ENCODE peak calls at places on chromosomes 12 and 14, in six cellular contexts. F is prostate gland, I is sigmoid colon, Q is HepG2, M is stomach, E is transverse colon. J is an unnamed sample.

GRCh38 chr12:87845995-87846483 is 183.2 kb downstream of the C12orf50 start:
- DNase-seq in F (no peak), I (no peak), Q (no peak), M (no peak), E (no peak), J (no peak)

GRCh38 chr14:34257505-34257904 is 204.5 kb downstream of the SPTSSA start:
- DNase-seq in F (no peak), I (no peak), Q (no peak), M (no peak), E (no peak), J (no peak)

GRCh38 chr14:32244404-32244803 is 41.3 kb upstream of the RNU6-8 start:
- DNase-seq in F (no peak), I (no peak), Q (peak), M (no peak), E (no peak), J (no peak)

GRCh38 chr14:41986726-41987125 is 380.1 kb downstream of the LRFN5 start:
- DNase-seq in F (no peak), I (no peak), Q (no peak), M (no peak), E (no peak), J (no peak)

GRCh38 chr12:74539261-74539660 is 1.6 kb downstream of the ATXN7L3B start:
- DNase-seq in F (no peak), I (no peak), Q (peak), M (no peak), E (no peak), J (no peak)

GRCh38 chr14:102849522-102850379 is 72.5 kb downstream of the TRAF3 start:
- DNase-seq in F (no peak), I (no peak), Q (no peak), M (peak), E (peak), J (no peak)

GRCh38 chr14:98935921-98936320 is 336.1 kb downstream of the BCL11B start:
- DNase-seq in F (no peak), I (peak), Q (no peak), M (no peak), E (no peak), J (peak)

GRCh38 chr12:52285851-52286530 is 5.3 kb downstream of the KRT81 start:
- DNase-seq in F (no peak), I (no peak), Q (no peak), M (peak), E (no peak), J (peak)

GRCh38 chr12:16609140-16609539 is 3.2 kb upstream of the LMO3 start:
- DNase-seq in F (no peak), I (no peak), Q (no peak), M (no peak), E (no peak), J (no peak)

GRCh38 chr14:70782361-70782760 is 27.0 kb downstream of the MAP3K9 start:
- DNase-seq in F (no peak), I (no peak), Q (no peak), M (no peak), E (no peak), J (no peak)

GRCh38 chr12:14723763-14724162 is 27.4 kb upstream of the GUCY2C start:
- DNase-seq in F (peak), I (peak), Q (peak), M (peak), E (peak), J (peak)

GRCh38 chr12:124007810-124008570 is 35.0 kb downstream of the ZNF664 start:
- DNase-seq in F (no peak), I (no peak), Q (no peak), M (no peak), E (no peak), J (no peak)
- TF ChIP-seq POLR2A in F (no peak), I (no peak), Q (no peak), M (no peak), E (no peak), J (no peak)

DNA sequence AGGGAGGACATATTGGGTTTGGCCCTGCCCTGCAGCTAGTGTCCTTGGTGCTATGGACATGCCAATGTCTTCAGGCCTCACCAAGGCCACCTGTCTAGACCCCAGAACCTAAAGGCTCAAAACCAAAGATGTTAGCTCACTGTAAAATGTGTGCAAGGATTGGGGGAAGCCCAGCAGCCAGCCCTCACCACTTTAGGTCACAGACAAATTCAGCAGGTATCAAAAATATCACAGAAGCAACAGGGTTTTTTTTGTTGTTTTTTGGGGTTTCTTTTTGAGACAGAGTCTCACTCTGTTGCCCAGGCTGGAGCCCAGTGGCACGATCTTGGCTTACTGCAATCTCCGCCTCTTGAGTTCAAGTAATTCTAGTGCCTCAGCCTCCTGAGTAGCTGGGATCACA is 29.0 kb upstream of the NINJ2 start:
- DNase-seq in F (no peak), I (no peak), Q (no peak), M (no peak), E (no peak), J (no peak)
- TF ChIP-seq CTCF in F (no peak), I (no peak), Q (no peak), M (no peak), E (no peak), J (no peak)

GRCh38 chr12:4700621-4701026 is 19.6 kb upstream of the GALNT8 start:
- DNase-seq in F (no peak), I (peak), Q (no peak), M (no peak), E (no peak), J (no peak)
- TF ChIP-seq POLR2AphosphoS5 in F (no peak), I (peak), Q (no peak), M (no peak), E (no peak), J (no peak)

DNA sequence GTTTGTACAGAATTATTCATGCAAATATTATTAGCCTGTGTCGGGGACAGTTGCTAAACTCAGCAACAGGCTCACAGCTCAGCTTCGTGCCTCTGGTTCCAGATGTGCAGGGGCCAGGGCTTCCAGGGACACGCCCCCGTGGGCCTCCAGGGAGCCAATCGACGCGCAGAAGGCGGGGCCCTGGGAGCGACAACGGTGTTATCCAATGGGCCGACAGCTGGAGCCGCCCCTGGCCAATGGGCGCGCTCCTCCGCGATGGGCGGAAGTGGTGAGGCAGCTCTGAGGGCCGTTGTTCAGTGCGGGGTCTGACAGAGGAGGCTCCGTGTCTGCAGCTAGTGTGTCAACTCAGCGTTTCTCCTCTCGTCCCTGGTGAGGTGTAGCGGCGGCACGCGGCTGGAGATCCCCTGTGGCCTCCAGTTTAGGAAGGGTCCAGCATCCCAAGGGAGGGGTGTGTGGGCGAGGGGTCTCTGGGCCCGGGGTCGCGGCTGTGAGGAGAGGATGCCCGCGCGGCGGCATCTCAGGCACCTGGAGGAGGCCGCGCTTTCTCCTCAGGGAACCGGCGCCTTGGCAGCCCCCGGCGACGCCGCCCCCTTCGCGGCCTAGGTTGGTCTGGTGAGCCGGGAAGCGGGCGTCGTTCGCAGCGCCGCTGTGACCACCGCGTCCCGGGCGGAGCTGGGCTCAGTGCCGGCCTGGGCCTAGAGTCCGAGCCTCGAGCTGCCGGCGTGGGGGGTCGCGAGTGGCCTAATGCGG is at the start of gene TRAFD1:
- DNase-seq in F (peak), I (peak), Q (peak), M (peak), E (peak), J (peak)
- TF ChIP-seq POLR2A in F (peak), I (peak), Q (peak), M (peak), E (peak), J (no peak)

GRCh38 chr12:82627799-82628198 is 58.9 kb upstream of the TMTC2 start:
- DNase-seq in F (no peak), I (no peak), Q (peak), M (no peak), E (no peak), J (no peak)
- TF ChIP-seq CTCF in F (no peak), I (no peak), Q (peak), M (peak), E (peak), J (no peak)

GRCh38 chr14:81323621-81324400 is 76.3 kb downstream of the STON2 start:
- DNase-seq in F (peak), I (no peak), Q (no peak), M (peak), E (peak), J (peak)
- TF ChIP-seq POLR2AphosphoS5 in F (no peak), I (no peak), Q (no peak), M (no peak), E (no peak), J (no peak)

GRCh38 chr12:1606021-1606622 is 11.7 kb upstream of the FBXL14 start:
- DNase-seq in F (peak), I (peak), Q (peak), M (peak), E (peak), J (peak)
- TF ChIP-seq POLR2A in F (peak), I (peak), Q (no peak), M (no peak), E (peak), J (peak)

GRCh38 chr12:124517260-124518050 is 50.0 kb downstream of the NCOR2 start:
- DNase-seq in F (peak), I (peak), Q (no peak), M (peak), E (peak), J (peak)
- TF ChIP-seq CTCF in F (no peak), I (no peak), Q (no peak), M (no peak), E (no peak), J (no peak)

DNA sequence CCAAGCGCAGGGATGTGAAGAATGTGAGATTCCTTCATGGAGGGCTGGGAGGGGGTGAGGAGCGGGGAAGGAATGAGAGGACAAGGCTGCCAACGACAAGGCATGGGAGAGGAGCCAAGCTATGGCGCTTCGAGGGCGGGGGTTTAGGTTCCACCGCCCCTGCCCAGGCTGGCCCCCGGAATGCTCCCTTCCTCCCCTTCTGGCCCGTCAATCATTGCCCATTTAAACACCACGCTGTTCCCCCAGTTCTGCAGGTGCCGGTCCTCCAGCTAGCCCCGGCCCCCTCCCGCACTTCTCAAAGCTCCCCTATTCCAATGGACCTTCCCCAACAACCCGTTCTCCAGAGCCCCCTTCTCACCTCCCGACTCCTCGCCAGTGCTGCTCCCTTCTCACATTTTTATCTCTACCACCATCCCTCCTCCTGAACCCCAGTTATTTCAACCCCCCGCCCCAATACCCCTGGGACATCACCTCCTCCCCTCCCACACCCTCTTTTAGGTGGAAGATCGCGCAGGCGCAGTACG is 427 bp downstream of the RNF41 start:
- DNase-seq in F (peak), I (peak), Q (no peak), M (peak), E (peak), J (peak)
- TF ChIP-seq POLR2AphosphoS5 in F (no peak), I (no peak), Q (no peak), M (no peak), E (no peak), J (no peak)